ENCODE peak calls at places on chromosome 10, in four cellular contexts. One of them, this sample, is unnamed.
A peak's percentile ranks its signal among the peaks of the same experiment; 100 is the strongest.

GRCh38 chr10:96370575-96371157 is 11.9 kb upstream of the OPALIN start:
- DNase-seq in GM12878: no peak
- DNase-seq in SK-N-SH: peak; percentile 84
- DNase-seq in K562: peak; percentile 60
- DNase-seq in this sample: peak; percentile 81

GRCh38 chr10:86899670-86900276 is 57.6 kb downstream of the MMRN2 start:
- DNase-seq in K562: peak; percentile 28
- DNase-seq in SK-N-SH: peak; percentile 60
- DNase-seq in GM12878: no peak
- DNase-seq in this sample: peak; percentile 56

GRCh38 chr10:59864141-59864962 is 42.0 kb downstream of the CCDC6 start:
- DNase-seq in SK-N-SH: no peak
- DNase-seq in GM12878: no peak
- DNase-seq in K562: no peak
- DNase-seq in this sample: no peak

GRCh38 chr10:7296648-7297047 is 114.2 kb downstream of the SFMBT2 start:
- DNase-seq in SK-N-SH: no peak
- DNase-seq in K562: no peak
- DNase-seq in GM12878: no peak
- DNase-seq in this sample: peak; percentile 16

GRCh38 chr10:70672165-70672992 is at the start of gene ADAMTS14:
- DNase-seq in K562: peak; percentile 96
- DNase-seq in SK-N-SH: peak; percentile 93
- DNase-seq in GM12878: no peak
- DNase-seq in this sample: peak; percentile 53

GRCh38 chr10:132392811-132393694 is 3.9 kb upstream of the PWWP2B start:
- DNase-seq in GM12878: no peak
- DNase-seq in SK-N-SH: no peak
- DNase-seq in K562: no peak
- DNase-seq in this sample: no peak

GRCh38 chr10:16992611-16993119 is 136.9 kb downstream of the CUBN start:
- DNase-seq in K562: no peak
- DNase-seq in SK-N-SH: no peak
- DNase-seq in GM12878: no peak
- DNase-seq in this sample: no peak

GRCh38 chr10:125777806-125778205 is 2.2 kb upstream of the MMP21 start:
- DNase-seq in SK-N-SH: no peak
- DNase-seq in K562: no peak
- DNase-seq in GM12878: no peak
- DNase-seq in this sample: no peak

GRCh38 chr10:98270026-98270740 is 2.2 kb upstream of the LOXL4 start:
- DNase-seq in K562: no peak
- DNase-seq in SK-N-SH: no peak
- DNase-seq in GM12878: no peak
- DNase-seq in this sample: no peak

GRCh38 chr10:12081879-12082560 is 13.3 kb downstream of the DHTKD1 start:
- DNase-seq in K562: no peak
- DNase-seq in SK-N-SH: no peak
- DNase-seq in GM12878: no peak
- DNase-seq in this sample: no peak

GRCh38 chr10:1420663-1421362 is 316.5 kb downstream of the ADARB2 start:
- DNase-seq in GM12878: no peak
- DNase-seq in K562: peak; percentile 83
- DNase-seq in SK-N-SH: peak; percentile 85
- DNase-seq in this sample: peak; percentile 94

GRCh38 chr10:436911-437665 is 252.4 kb downstream of the DIP2C start:
- DNase-seq in GM12878: no peak
- DNase-seq in SK-N-SH: no peak
- DNase-seq in K562: no peak
- DNase-seq in this sample: peak; percentile 61

GRCh38 chr10:100307716-100308115 is 21.2 kb upstream of the BLOC1S2 start:
- DNase-seq in SK-N-SH: no peak
- DNase-seq in K562: no peak
- DNase-seq in GM12878: no peak
- DNase-seq in this sample: no peak

GRCh38 chr10:36450385-36450784 is 675.0 kb upstream of the ANKRD30A start:
- DNase-seq in GM12878: no peak
- DNase-seq in SK-N-SH: no peak
- DNase-seq in K562: no peak
- DNase-seq in this sample: no peak

GRCh38 chr10:9437131-9437530 is 1382.6 kb downstream of the GATA3 start:
- DNase-seq in GM12878: no peak
- DNase-seq in K562: no peak
- DNase-seq in SK-N-SH: no peak
- DNase-seq in this sample: no peak

GRCh38 chr10:32160866-32161265 is 104.6 kb upstream of the KIF5B start:
- DNase-seq in K562: no peak
- DNase-seq in GM12878: no peak
- DNase-seq in SK-N-SH: no peak
- DNase-seq in this sample: no peak

GRCh38 chr10:92712016-92712889 is 22.5 kb downstream of the HHEX start:
- DNase-seq in GM12878: peak; percentile 16
- DNase-seq in K562: no peak
- DNase-seq in SK-N-SH: no peak
- DNase-seq in this sample: no peak

GRCh38 chr10:51843966-51844365 is 144.6 kb upstream of the CSTF2T start:
- DNase-seq in SK-N-SH: no peak
- DNase-seq in K562: no peak
- DNase-seq in GM12878: no peak
- DNase-seq in this sample: no peak

GRCh38 chr10:133489816-133490588 is 36.3 kb downstream of the SCART1 start:
- DNase-seq in GM12878: peak; percentile 75
- DNase-seq in K562: no peak
- DNase-seq in SK-N-SH: no peak
- DNase-seq in this sample: no peak

GRCh38 chr10:129471447-129471846 is 4.4 kb downstream of the MGMT start:
- DNase-seq in SK-N-SH: no peak
- DNase-seq in K562: no peak
- DNase-seq in GM12878: no peak
- DNase-seq in this sample: no peak

GRCh38 chr10:129477051-129477450 is 10.0 kb downstream of the MGMT start:
- DNase-seq in K562: no peak
- DNase-seq in SK-N-SH: no peak
- DNase-seq in GM12878: no peak
- DNase-seq in this sample: no peak

GRCh38 chr10:129472696-129473555 is 5.9 kb downstream of the MGMT start:
- DNase-seq in K562: no peak
- DNase-seq in SK-N-SH: no peak
- DNase-seq in GM12878: no peak
- DNase-seq in this sample: no peak

GRCh38 chr10:129474642-129475041 is 7.6 kb downstream of the MGMT start:
- DNase-seq in GM12878: no peak
- DNase-seq in K562: no peak
- DNase-seq in SK-N-SH: no peak
- DNase-seq in this sample: no peak

DNA sequence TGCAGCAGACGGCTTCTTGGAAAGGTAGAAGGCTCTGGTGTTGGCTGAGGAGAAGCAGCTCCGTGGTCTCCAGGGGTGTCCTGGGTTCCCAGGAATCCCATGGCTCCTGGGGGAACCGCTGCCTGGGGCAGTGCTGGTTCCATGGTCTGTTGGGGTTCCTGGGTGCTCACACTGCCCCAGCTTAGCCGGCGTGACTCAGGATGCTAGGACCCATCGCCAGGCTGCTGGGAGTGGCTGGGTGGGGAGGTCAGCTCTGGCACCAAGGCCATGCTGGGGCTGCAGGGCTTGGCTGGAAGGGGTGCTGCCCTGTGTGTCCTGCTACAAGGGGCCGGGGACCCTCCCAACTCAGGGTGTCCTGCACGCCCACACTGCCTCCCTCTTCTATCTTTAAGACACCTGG is 9.4 kb downstream of the MGMT start:
- DNase-seq in GM12878: no peak
- DNase-seq in SK-N-SH: no peak
- DNase-seq in K562: no peak
- DNase-seq in this sample: no peak
- TF ChIP-seq USF1 in GM12878: no peak
- TF ChIP-seq USF1 in SK-N-SH: no peak
- TF ChIP-seq USF1 in K562: no peak
- TF ChIP-seq USF1 in this sample: no peak

DNA sequence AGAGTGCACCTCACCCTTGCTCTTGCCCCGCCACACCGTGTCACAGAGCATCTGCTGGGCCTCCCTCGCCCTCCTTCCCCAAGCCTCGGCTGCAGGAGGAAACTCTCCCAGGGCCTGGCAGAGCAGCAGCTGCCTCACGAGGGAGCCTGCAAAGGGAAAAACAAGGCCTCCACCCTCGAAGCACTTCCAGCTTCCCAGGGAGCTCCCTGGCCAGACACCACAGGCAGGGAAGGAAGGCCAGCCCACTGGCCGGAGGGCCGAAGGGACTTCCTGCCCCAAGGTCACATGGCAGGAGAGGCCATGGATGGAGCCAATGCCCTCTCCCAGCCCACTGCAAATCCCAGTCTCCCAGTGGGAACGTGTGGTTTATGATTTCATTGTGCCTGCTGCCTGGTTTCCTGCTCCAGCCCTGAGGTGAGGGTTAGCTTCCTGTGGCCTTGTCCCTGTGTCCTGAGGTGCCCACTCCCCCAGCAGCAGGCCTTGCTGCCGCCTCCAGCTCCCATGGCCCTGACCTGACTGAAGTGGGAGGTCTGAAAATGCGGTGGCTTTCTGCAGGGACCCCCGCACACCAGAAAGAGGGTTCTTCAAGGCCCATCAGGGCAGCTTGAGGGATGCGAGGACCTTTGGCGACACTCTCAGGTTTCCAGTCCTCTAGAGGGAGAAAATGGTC is 100.5 kb upstream of the PPIF start:
- DNase-seq in K562: no peak
- DNase-seq in SK-N-SH: peak; percentile 71
- DNase-seq in GM12878: no peak
- DNase-seq in this sample: no peak
- TF ChIP-seq USF1 in K562: no peak
- TF ChIP-seq USF1 in SK-N-SH: peak; percentile 53
- TF ChIP-seq USF1 in GM12878: peak; percentile 15
- TF ChIP-seq USF1 in this sample: no peak

DNA sequence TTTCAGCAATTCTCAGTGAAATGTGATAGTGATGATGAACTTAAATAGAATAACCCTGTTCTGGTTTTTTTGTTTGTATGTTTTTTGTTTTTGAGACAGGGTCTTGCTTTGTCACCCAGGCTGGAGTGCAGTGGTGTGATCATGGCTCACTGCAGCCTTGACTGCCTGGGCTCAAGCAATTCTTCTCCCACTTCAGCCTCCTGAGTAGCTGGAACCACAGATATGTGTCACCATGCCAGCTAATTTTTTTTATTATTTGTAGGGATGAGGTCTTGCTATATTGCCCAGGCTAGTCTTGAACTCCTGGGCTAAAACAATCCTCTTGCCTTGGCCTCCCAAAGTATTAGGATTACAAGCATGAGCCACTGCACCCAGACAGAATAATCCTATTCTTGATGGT is 14.3 kb upstream of the COL17A1 start:
- DNase-seq in SK-N-SH: no peak
- DNase-seq in GM12878: no peak
- DNase-seq in K562: no peak
- DNase-seq in this sample: no peak
- TF ChIP-seq USF1 in SK-N-SH: no peak
- TF ChIP-seq USF1 in GM12878: no peak
- TF ChIP-seq USF1 in K562: no peak
- TF ChIP-seq USF1 in this sample: no peak

GRCh38 chr10:71735709-71736569 is 16.4 kb upstream of the C10orf105 start:
- DNase-seq in SK-N-SH: no peak
- DNase-seq in K562: no peak
- DNase-seq in GM12878: no peak
- DNase-seq in this sample: no peak

GRCh38 chr10:71740069-71740468 is 20.5 kb upstream of the C10orf105 start:
- DNase-seq in SK-N-SH: no peak
- DNase-seq in GM12878: no peak
- DNase-seq in K562: no peak
- DNase-seq in this sample: no peak

GRCh38 chr10:71739368-71739900 is 19.9 kb upstream of the C10orf105 start:
- DNase-seq in GM12878: no peak
- DNase-seq in SK-N-SH: no peak
- DNase-seq in K562: no peak
- DNase-seq in this sample: no peak

GRCh38 chr10:71736570-71737355 is 17.2 kb upstream of the C10orf105 start:
- DNase-seq in K562: no peak
- DNase-seq in SK-N-SH: no peak
- DNase-seq in GM12878: no peak
- DNase-seq in this sample: no peak

GRCh38 chr10:71737356-71738172 is 18.0 kb upstream of the C10orf105 start:
- DNase-seq in K562: no peak
- DNase-seq in GM12878: no peak
- DNase-seq in SK-N-SH: peak; percentile 65
- DNase-seq in this sample: no peak
- TF ChIP-seq USF1 in K562: no peak
- TF ChIP-seq USF1 in GM12878: no peak
- TF ChIP-seq USF1 in SK-N-SH: no peak
- TF ChIP-seq USF1 in this sample: no peak

GRCh38 chr10:48579251-48579960 is 25.5 kb downstream of the ARHGAP22 start:
- DNase-seq in K562: no peak
- DNase-seq in SK-N-SH: peak; percentile 68
- DNase-seq in GM12878: no peak
- DNase-seq in this sample: no peak
- TF ChIP-seq USF1 in K562: no peak
- TF ChIP-seq USF1 in SK-N-SH: no peak
- TF ChIP-seq USF1 in GM12878: no peak
- TF ChIP-seq USF1 in this sample: no peak

GRCh38 chr10:13950543-13950939 is 363.8 kb downstream of the PRPF18 start:
- DNase-seq in K562: no peak
- DNase-seq in SK-N-SH: no peak
- DNase-seq in GM12878: no peak
- DNase-seq in this sample: no peak
- TF ChIP-seq USF1 in K562: no peak
- TF ChIP-seq USF1 in SK-N-SH: no peak
- TF ChIP-seq USF1 in GM12878: no peak
- TF ChIP-seq USF1 in this sample: no peak

GRCh38 chr10:122245136-122245535 is 26.0 kb upstream of the BTBD16 start:
- DNase-seq in SK-N-SH: no peak
- DNase-seq in K562: no peak
- DNase-seq in GM12878: no peak
- DNase-seq in this sample: no peak
- TF ChIP-seq USF1 in SK-N-SH: no peak
- TF ChIP-seq USF1 in K562: no peak
- TF ChIP-seq USF1 in GM12878: no peak
- TF ChIP-seq USF1 in this sample: no peak

GRCh38 chr10:8360365-8360764 is 305.9 kb downstream of the GATA3 start:
- DNase-seq in GM12878: peak; percentile 9
- DNase-seq in K562: no peak
- DNase-seq in SK-N-SH: no peak
- DNase-seq in this sample: no peak
- TF ChIP-seq USF1 in GM12878: no peak
- TF ChIP-seq USF1 in K562: no peak
- TF ChIP-seq USF1 in SK-N-SH: no peak
- TF ChIP-seq USF1 in this sample: no peak

GRCh38 chr10:102599565-102600327 is 44.5 kb upstream of the TRIM8 start:
- DNase-seq in K562: peak; percentile 82
- DNase-seq in GM12878: no peak
- DNase-seq in SK-N-SH: no peak
- DNase-seq in this sample: no peak
- TF ChIP-seq USF1 in K562: no peak
- TF ChIP-seq USF1 in GM12878: no peak
- TF ChIP-seq USF1 in SK-N-SH: no peak
- TF ChIP-seq USF1 in this sample: no peak

GRCh38 chr10:113410618-113411017 is 142.2 kb upstream of the HABP2 start:
- DNase-seq in GM12878: no peak
- DNase-seq in SK-N-SH: no peak
- DNase-seq in K562: no peak
- DNase-seq in this sample: no peak
- TF ChIP-seq USF1 in GM12878: no peak
- TF ChIP-seq USF1 in SK-N-SH: no peak
- TF ChIP-seq USF1 in K562: no peak
- TF ChIP-seq USF1 in this sample: no peak

This sample was measured in WTC11.